ENCODE peak calls at places on chromosome 7, in eight cellular contexts. J is cardiac fibroblast, X is A549, C is MM.1S, P is epithelial cell of proximal tubule, Y is left ventricle myocardium inferior, Q is heart left ventricle, B is HL-60. V is an unnamed sample.

GRCh38 chr7:102814025-102814471 is 65.2 kb downstream of the FAM185A start:
- DNase-seq in Y (no peak), P (peak), J (peak), B (no peak), Q (no peak), C (no peak), X (no peak), V (no peak)

GRCh38 chr7:27151945-27152815 is at the start of gene HOXA3:
- DNase-seq in P (no peak), Q (peak), X (no peak), C (no peak), J (no peak), Y (peak), B (no peak), V (peak)

GRCh38 chr7:15345216-15345615 is 216.6 kb downstream of the AGMO start:
- DNase-seq in Y (no peak), Q (no peak), C (no peak), J (no peak), B (no peak), P (no peak), X (no peak), V (no peak)

GRCh38 chr7:104943502-104944343 is 70.3 kb upstream of the KMT2E start:
- DNase-seq in Y (peak), P (no peak), B (peak), J (peak), X (peak), Q (peak), C (peak), V (peak)

GRCh38 chr7:36154255-36155212 is 1.5 kb downstream of the EEPD1 start:
- DNase-seq in C (no peak), P (no peak), X (no peak), J (no peak), Y (no peak), B (no peak), Q (peak), V (peak)

GRCh38 chr7:157689269-157690057 is 352.7 kb downstream of the DNAJB6 start:
- DNase-seq in Q (no peak), Y (no peak), X (no peak), P (no peak), J (no peak), B (no peak), C (no peak), V (no peak)

GRCh38 chr7:106629521-106629920 is 31.4 kb downstream of the CCDC71L start:
- DNase-seq in Q (no peak), Y (no peak), P (no peak), B (no peak), J (peak), C (no peak), X (no peak), V (no peak)

GRCh38 chr7:41448104-41448503 is 254.8 kb downstream of the INHBA start:
- DNase-seq in X (no peak), Q (no peak), P (no peak), C (no peak), B (no peak), Y (no peak), J (peak), V (no peak)

GRCh38 chr7:151396328-151396970 is 13.4 kb downstream of the WDR86 start:
- DNase-seq in Q (no peak), X (no peak), J (no peak), Y (no peak), B (no peak), C (no peak), P (no peak), V (no peak)

GRCh38 chr7:105355701-105356100 is 33.0 kb downstream of the SRPK2 start:
- DNase-seq in P (no peak), B (no peak), Q (no peak), C (peak), Y (no peak), J (no peak), X (no peak), V (no peak)

GRCh38 chr7:112723416-112723815 is 66.8 kb downstream of the TMEM168 start:
- DNase-seq in Y (no peak), X (no peak), Q (no peak), J (peak), B (no peak), C (no peak), P (peak), V (no peak)

GRCh38 chr7:518630-519428 is 817 bp downstream of the PDGFA start:
- DNase-seq in Y (peak), B (no peak), X (peak), P (no peak), C (no peak), J (peak), Q (peak), V (peak)

GRCh38 chr7:29564455-29565185 is 985 bp downstream of the PRR15 start:
- DNase-seq in Y (peak), Q (peak), P (peak), X (peak), B (peak), C (peak), J (peak), V (peak)

GRCh38 chr7:85479918-85480658 is 293.2 kb upstream of the SEMA3D start:
- DNase-seq in C (no peak), Y (no peak), P (no peak), Q (no peak), B (no peak), J (no peak), X (no peak), V (no peak)

GRCh38 chr7:110283056-110283455 is 807.9 kb upstream of the LRRN3 start:
- DNase-seq in Y (no peak), X (no peak), B (no peak), P (no peak), Q (no peak), C (no peak), J (no peak), V (no peak)

GRCh38 chr7:11026452-11027359 is 53.0 kb downstream of the PHF14 start:
- DNase-seq in Y (no peak), X (no peak), P (no peak), C (no peak), J (no peak), B (no peak), Q (no peak), V (no peak)

GRCh38 chr7:6436385-6436685 is 11.4 kb downstream of the DAGLB start:
- DNase-seq in Q (no peak), J (no peak), B (no peak), X (no peak), P (no peak), Y (no peak), C (peak), V (no peak)

GRCh38 chr7:80876894-80877414 is 41.9 kb downstream of the SEMA3C start:
- DNase-seq in Y (no peak), X (peak), B (no peak), P (no peak), C (no peak), Q (no peak), J (peak), V (no peak)

GRCh38 chr7:116544488-116544887 is 19.7 kb downstream of the CAV1 start:
- DNase-seq in J (no peak), Y (no peak), X (no peak), B (no peak), Q (no peak), P (no peak), C (no peak), V (no peak)

GRCh38 chr7:29209745-29210144 is 15.2 kb downstream of the CHN2 start:
- DNase-seq in Q (no peak), P (no peak), X (no peak), J (no peak), C (no peak), B (no peak), Y (no peak), V (no peak)

GRCh38 chr7:55573234-55573504 is 867 bp upstream of the VOPP1 start:
- DNase-seq in Y (no peak), P (no peak), C (no peak), B (no peak), X (no peak), Q (no peak), J (no peak), V (no peak)

GRCh38 chr7:24685706-24686105 is 71.6 kb downstream of the GSDME start:
- DNase-seq in X (no peak), C (no peak), B (no peak), P (no peak), Q (no peak), Y (no peak), J (no peak), V (no peak)

GRCh38 chr7:69349291-69349690 is 249.0 kb upstream of the AUTS2 start:
- DNase-seq in Q (no peak), P (no peak), X (no peak), Y (no peak), J (no peak), C (no peak), B (no peak), V (no peak)

GRCh38 chr7:49513939-49514338 is 259.5 kb upstream of the VWC2 start:
- DNase-seq in B (no peak), X (no peak), Q (no peak), P (peak), C (no peak), Y (no peak), J (no peak), V (no peak)

GRCh38 chr7:106597014-106597413 is 63.9 kb downstream of the CCDC71L start:
- DNase-seq in P (no peak), C (no peak), X (no peak), Q (no peak), B (no peak), J (no peak), Y (no peak), V (no peak)

GRCh38 chr7:38413784-38414183 is 140.3 kb upstream of the TARP start:
- DNase-seq in C (no peak), P (no peak), X (no peak), Q (no peak), Y (no peak), B (no peak), J (no peak), V (no peak)

GRCh38 chr7:33872870-33873269 is 32.5 kb upstream of the BMPER start:
- DNase-seq in C (no peak), X (no peak), P (no peak), Q (no peak), Y (no peak), B (no peak), J (peak), V (no peak)

GRCh38 chr7:68955656-68956055 is 642.6 kb upstream of the AUTS2 start:
- DNase-seq in Q (no peak), J (no peak), P (no peak), Y (no peak), C (no peak), B (no peak), X (no peak), V (no peak)

GRCh38 chr7:41024126-41024525 is 678.8 kb downstream of the INHBA start:
- DNase-seq in X (no peak), C (no peak), Q (no peak), J (no peak), Y (no peak), P (no peak), B (no peak), V (no peak)

GRCh38 chr7:30986331-30986730 is 22.6 kb downstream of the GHRHR start:
- DNase-seq in X (no peak), Q (no peak), B (no peak), P (no peak), J (no peak), Y (no peak), C (no peak), V (no peak)

GRCh38 chr7:51256244-51256781 is 60.3 kb downstream of the COBL start:
- DNase-seq in X (no peak), P (no peak), Q (no peak), B (no peak), Y (no peak), J (no peak), C (no peak), V (peak)

GRCh38 chr7:115015619-115016018 is 93.7 kb downstream of the MDFIC start:
- DNase-seq in Y (no peak), J (peak), B (no peak), P (peak), X (peak), C (no peak), Q (no peak), V (no peak)

GRCh38 chr7:43650457-43651052 is 67.6 kb downstream of the STK17A start:
- DNase-seq in P (no peak), X (no peak), J (peak), B (no peak), Q (no peak), C (no peak), Y (no peak), V (no peak)

GRCh38 chr7:105656922-105657521 is 75.7 kb upstream of the EFCAB10 start:
- DNase-seq in P (no peak), J (peak), C (peak), B (no peak), Y (no peak), Q (no peak), X (peak), V (no peak)

GRCh38 chr7:111126987-111127386 is 36.1 kb downstream of the LRRN3 start:
- DNase-seq in P (no peak), C (no peak), Y (no peak), B (no peak), J (peak), X (peak), Q (no peak), V (no peak)

GRCh38 chr7:6015917-6016652 is 7.0 kb downstream of the AIMP2 start:
- DNase-seq in B (no peak), P (no peak), X (no peak), C (no peak), Q (peak), J (peak), Y (peak), V (no peak)

GRCh38 chr7:148916186-148916585 is 32.1 kb upstream of the EZH2 start:
- DNase-seq in P (no peak), J (peak), B (no peak), Q (no peak), C (no peak), Y (no peak), X (no peak), V (no peak)

GRCh38 chr7:92133133-92133736 is 1.0 kb downstream of the CYP51A1 start:
- DNase-seq in J (peak), X (no peak), Q (no peak), B (peak), Y (no peak), P (no peak), C (no peak), V (peak)

GRCh38 chr7:111356941-111357340 is 205.4 kb downstream of the IMMP2L start:
- DNase-seq in Y (no peak), Q (no peak), J (no peak), X (no peak), P (no peak), B (no peak), C (no peak), V (no peak)

GRCh38 chr7:104982308-104982755 is 31.7 kb upstream of the KMT2E start:
- DNase-seq in J (no peak), P (no peak), Q (no peak), X (no peak), B (no peak), C (peak), Y (no peak), V (no peak)

GRCh38 chr7:23654508-23654907 is 25.5 kb upstream of the FAM221A start:
- DNase-seq in B (no peak), Y (no peak), X (peak), P (no peak), J (peak), Q (no peak), C (peak), V (no peak)
- TF ChIP-seq CTCF in B (no peak), Y (peak), X (peak), P (peak), J (peak), Q (no peak), C (peak), V (no peak)

DNA sequence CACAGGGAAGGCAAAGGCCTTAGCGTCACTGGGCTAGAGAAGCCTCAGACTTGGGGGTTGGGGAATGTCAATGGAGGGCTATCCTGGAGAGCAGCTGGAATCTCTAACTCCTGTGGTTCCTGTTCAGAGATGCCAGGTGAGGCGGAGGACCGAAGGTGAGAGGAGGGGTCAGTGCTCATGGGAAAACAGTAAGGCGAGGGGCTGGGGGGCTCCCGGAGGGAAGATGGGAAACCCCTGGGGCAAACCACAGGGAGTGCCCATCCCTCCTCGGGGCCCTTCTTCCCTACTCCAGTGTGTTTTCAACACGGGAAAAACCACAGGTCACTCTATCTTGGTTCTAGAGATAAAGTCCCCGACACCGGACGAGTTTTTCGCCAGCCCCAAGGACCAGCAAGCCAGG is 3.3 kb downstream of the LRCH4 start:
- DNase-seq in J (no peak), Y (no peak), B (no peak), X (no peak), C (no peak), Q (no peak), P (no peak), V (no peak)
- H3K4me3 ChIP-seq in J (peak), Y (peak), B (peak), X (no peak), C (no peak), Q (no peak), P (no peak), V (no peak)

GRCh38 chr7:155559519-155560108 is 13.3 kb upstream of the CNPY1 start:
- DNase-seq in P (no peak), C (no peak), Y (no peak), B (no peak), X (no peak), Q (no peak), J (no peak), V (no peak)
- TF ChIP-seq CTCF in P (no peak), C (no peak), Y (no peak), B (no peak), X (no peak), Q (no peak), J (no peak), V (no peak)

DNA sequence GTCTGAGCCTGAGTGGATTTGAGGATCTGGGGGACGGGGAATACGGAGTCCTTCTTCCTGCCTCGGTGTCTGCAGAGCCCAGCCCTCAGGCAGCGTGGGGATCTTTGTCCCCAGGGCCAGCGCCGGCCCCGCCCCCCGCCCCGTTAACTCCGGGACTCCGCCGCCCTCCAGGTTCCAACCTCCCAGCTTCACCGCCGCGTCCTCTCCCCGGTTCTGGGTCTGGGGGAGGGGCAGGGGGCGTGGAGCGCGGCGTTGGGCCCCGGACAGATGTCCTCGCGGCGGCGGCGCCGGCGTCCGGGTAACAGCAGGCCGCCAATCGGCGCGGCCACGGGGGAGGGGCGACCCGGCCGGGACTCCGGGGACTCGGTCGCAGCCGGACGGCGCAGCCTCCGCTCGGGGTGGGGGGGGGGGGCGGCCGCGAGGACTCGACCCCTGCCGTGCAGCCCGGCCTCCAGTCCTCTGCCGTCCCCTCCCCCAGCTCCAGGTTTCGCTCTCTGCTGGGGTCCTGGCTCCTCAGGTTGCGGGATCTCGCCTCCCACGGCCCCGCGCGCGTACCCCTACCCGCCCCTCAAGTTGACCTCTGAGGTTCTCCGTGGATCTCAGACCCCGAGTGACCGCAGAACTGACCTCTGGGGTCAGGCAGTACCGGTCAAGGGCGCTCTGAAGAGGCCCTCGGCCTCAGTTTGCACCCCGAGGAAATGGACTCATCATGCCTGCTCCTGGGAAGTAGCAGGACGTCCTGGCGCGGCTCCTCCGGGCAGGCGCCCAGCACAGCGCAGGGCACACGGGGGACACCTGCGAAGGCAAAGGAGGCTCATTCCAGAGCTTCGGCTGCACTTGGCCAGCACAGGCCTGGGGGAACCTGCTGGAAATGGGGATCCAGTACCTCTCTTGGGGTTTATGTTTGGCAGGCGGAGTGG is 2.3 kb upstream of the ELFN1 start:
- DNase-seq in C (no peak), Y (no peak), B (no peak), Q (no peak), P (no peak), X (no peak), J (no peak), V (no peak)
- H3K4me3 ChIP-seq in C (no peak), Y (peak), B (no peak), Q (peak), P (peak), X (peak), J (peak), V (no peak)

GRCh38 chr7:3162286-3162685 is 118.6 kb upstream of the CARD11 start:
- DNase-seq in Q (no peak), C (no peak), P (no peak), X (no peak), Y (no peak), B (no peak), J (peak), V (no peak)
- TF ChIP-seq CTCF in Q (no peak), C (peak), P (peak), X (no peak), Y (peak), B (no peak), J (peak), V (no peak)

DNA sequence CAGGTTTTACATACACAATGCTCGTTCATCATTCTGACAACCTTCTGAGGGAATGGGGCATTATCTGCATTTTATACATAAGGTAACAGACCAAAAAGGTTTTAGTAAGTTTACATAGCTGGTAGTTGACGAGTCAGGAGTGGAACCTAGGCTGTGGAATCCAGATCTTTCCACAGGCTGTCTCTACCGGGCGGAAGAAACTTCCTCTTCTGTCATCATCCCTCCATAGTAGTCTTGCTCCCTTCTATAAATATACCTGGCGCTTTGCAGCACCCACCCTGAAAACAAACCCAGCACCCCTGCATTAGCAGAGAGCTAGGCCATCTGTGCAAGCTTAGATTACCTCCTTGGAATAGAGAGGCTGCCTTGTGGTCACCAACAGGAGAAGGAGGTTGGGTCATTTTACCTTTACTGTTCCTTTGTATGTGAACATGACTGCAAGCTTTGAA is 1.3 kb downstream of the TSPAN13 start:
- DNase-seq in X (no peak), Q (no peak), P (no peak), B (no peak), Y (no peak), C (no peak), J (no peak), V (no peak)
- H3K4me3 ChIP-seq in X (peak), Q (peak), P (peak), B (no peak), Y (peak), C (no peak), J (peak), V (no peak)

DNA sequence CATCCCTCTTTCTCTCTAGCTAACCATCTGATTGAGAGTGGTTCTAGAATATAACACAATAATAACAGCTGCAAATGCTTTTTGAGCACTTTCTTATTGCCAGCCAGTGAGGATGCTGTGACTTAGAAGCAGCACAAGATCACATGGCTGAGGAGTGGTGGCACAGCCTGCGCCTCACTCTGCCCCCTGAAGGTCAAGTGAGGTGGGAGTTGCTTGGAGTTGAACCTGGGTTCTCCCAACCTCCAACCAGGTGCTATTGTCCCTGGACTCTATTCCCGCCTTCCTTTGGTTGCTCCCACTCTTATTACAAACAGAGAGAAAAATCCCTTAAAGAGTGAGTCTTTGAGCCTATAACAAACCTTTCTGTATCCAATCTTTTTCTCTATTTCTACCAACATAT is 280.3 kb upstream of the PODXL start:
- DNase-seq in X (no peak), J (no peak), C (no peak), P (no peak), Y (no peak), Q (no peak), B (no peak), V (no peak)
- TF ChIP-seq CTCF in X (no peak), J (no peak), C (no peak), P (no peak), Y (no peak), Q (no peak), B (no peak), V (no peak)

V was measured in mucosa of descending colon.